ENCODE peak calls at places on chromosomes 1 and 21, in five cellular contexts. One of them, this sample, is unnamed.

GRCh38 chr1:161200992-161201827 is 957 bp upstream of the NDUFS2 start:
- DNase-seq in IMR-90: peak; percentile 69
- DNase-seq in HCT116: no peak
- DNase-seq in right lobe of liver: peak; percentile 48
- DNase-seq in tibial nerve: no peak
- DNase-seq in this sample: peak; percentile 40

GRCh38 chr1:54271341-54271740 is 71.4 kb downstream of the MRPL37 start:
- DNase-seq in IMR-90: no peak
- DNase-seq in HCT116: no peak
- DNase-seq in right lobe of liver: no peak
- DNase-seq in tibial nerve: no peak
- DNase-seq in this sample: no peak

GRCh38 chr1:247294282-247294681 is 37.4 kb downstream of the ZNF496 start:
- DNase-seq in IMR-90: peak; percentile 94
- DNase-seq in HCT116: no peak
- DNase-seq in right lobe of liver: no peak
- DNase-seq in tibial nerve: no peak
- DNase-seq in this sample: no peak

GRCh38 chr1:24338447-24338846 is 19.3 kb downstream of the GRHL3 start:
- DNase-seq in IMR-90: no peak
- DNase-seq in HCT116: no peak
- DNase-seq in right lobe of liver: no peak
- DNase-seq in tibial nerve: no peak
- DNase-seq in this sample: no peak

GRCh38 chr1:89545264-89546038 is 20.8 kb downstream of the LRRC8B start:
- DNase-seq in IMR-90: peak; percentile 19
- DNase-seq in HCT116: peak; percentile 16
- DNase-seq in right lobe of liver: no peak
- DNase-seq in tibial nerve: no peak
- DNase-seq in this sample: no peak

GRCh38 chr1:62237361-62237760 is 42.7 kb downstream of the L1TD1 start:
- DNase-seq in IMR-90: no peak
- DNase-seq in HCT116: no peak
- DNase-seq in right lobe of liver: no peak
- DNase-seq in tibial nerve: no peak
- DNase-seq in this sample: no peak

GRCh38 chr1:45840704-45841103 is 37.3 kb downstream of the MAST2 start:
- DNase-seq in IMR-90: no peak
- DNase-seq in HCT116: no peak
- DNase-seq in right lobe of liver: no peak
- DNase-seq in tibial nerve: no peak
- DNase-seq in this sample: no peak

GRCh38 chr1:94068096-94068830 is 52.7 kb downstream of the ABCA4 start:
- DNase-seq in IMR-90: peak; percentile 76
- DNase-seq in HCT116: peak; percentile 94
- DNase-seq in right lobe of liver: no peak
- DNase-seq in tibial nerve: no peak
- DNase-seq in this sample: no peak

GRCh38 chr21:33267250-33267649 is 1.1 kb downstream of the IL10RB start:
- DNase-seq in IMR-90: no peak
- DNase-seq in HCT116: no peak
- DNase-seq in right lobe of liver: no peak
- DNase-seq in tibial nerve: no peak
- DNase-seq in this sample: no peak

GRCh38 chr1:41380979-41381690 is 19.9 kb downstream of the FOXO6 start:
- DNase-seq in IMR-90: no peak
- DNase-seq in HCT116: peak; percentile 18
- DNase-seq in right lobe of liver: peak; percentile 39
- DNase-seq in tibial nerve: no peak
- DNase-seq in this sample: no peak

GRCh38 chr1:47852006-47852686 is 145.0 kb downstream of the TRABD2B start:
- DNase-seq in IMR-90: no peak
- DNase-seq in HCT116: no peak
- DNase-seq in right lobe of liver: no peak
- DNase-seq in tibial nerve: no peak
- DNase-seq in this sample: no peak

GRCh38 chr1:76237201-76237600 is 162.7 kb downstream of the ST6GALNAC3 start:
- DNase-seq in IMR-90: no peak
- DNase-seq in HCT116: no peak
- DNase-seq in right lobe of liver: no peak
- DNase-seq in tibial nerve: no peak
- DNase-seq in this sample: no peak

GRCh38 chr1:99595041-99595440 is 50.9 kb upstream of the PALMD start:
- DNase-seq in IMR-90: no peak
- DNase-seq in HCT116: no peak
- DNase-seq in right lobe of liver: no peak
- DNase-seq in tibial nerve: no peak
- DNase-seq in this sample: no peak

GRCh38 chr1:233549404-233549803 is 64.5 kb upstream of the KCNK1 start:
- DNase-seq in IMR-90: no peak
- DNase-seq in HCT116: no peak
- DNase-seq in right lobe of liver: no peak
- DNase-seq in tibial nerve: no peak
- DNase-seq in this sample: no peak

GRCh38 chr1:112537451-112537850 is 28.7 kb downstream of the WNT2B start:
- DNase-seq in IMR-90: no peak
- DNase-seq in HCT116: no peak
- DNase-seq in right lobe of liver: no peak
- DNase-seq in tibial nerve: no peak
- DNase-seq in this sample: no peak

GRCh38 chr21:45286671-45287437 is 841 bp downstream of the POFUT2 start:
- DNase-seq in IMR-90: peak; percentile 15
- DNase-seq in HCT116: no peak
- DNase-seq in right lobe of liver: peak; percentile 39
- DNase-seq in tibial nerve: peak; percentile 12
- DNase-seq in this sample: peak; percentile 3

GRCh38 chr1:201348211-201348566 is 29.3 kb downstream of the TNNT2 start:
- DNase-seq in IMR-90: peak; percentile 63
- DNase-seq in HCT116: peak; percentile 53
- DNase-seq in right lobe of liver: peak; percentile 21
- DNase-seq in tibial nerve: no peak
- DNase-seq in this sample: no peak

GRCh38 chr1:33256335-33256700 is at the start of gene ZNF362:
- DNase-seq in IMR-90: peak; percentile 60
- DNase-seq in HCT116: no peak
- DNase-seq in right lobe of liver: peak; percentile 57
- DNase-seq in tibial nerve: no peak
- DNase-seq in this sample: peak; percentile 43

GRCh38 chr1:177948336-177948972 is 21.4 kb downstream of the SEC16B start:
- DNase-seq in IMR-90: peak; percentile 65
- DNase-seq in HCT116: peak; percentile 55
- DNase-seq in right lobe of liver: no peak
- DNase-seq in tibial nerve: peak; percentile 39
- DNase-seq in this sample: peak; percentile 25

GRCh38 chr1:9356021-9356420 is 63.3 kb downstream of the SPSB1 start:
- DNase-seq in IMR-90: no peak
- DNase-seq in HCT116: no peak
- DNase-seq in right lobe of liver: peak; percentile 11
- DNase-seq in tibial nerve: no peak
- DNase-seq in this sample: no peak

DNA sequence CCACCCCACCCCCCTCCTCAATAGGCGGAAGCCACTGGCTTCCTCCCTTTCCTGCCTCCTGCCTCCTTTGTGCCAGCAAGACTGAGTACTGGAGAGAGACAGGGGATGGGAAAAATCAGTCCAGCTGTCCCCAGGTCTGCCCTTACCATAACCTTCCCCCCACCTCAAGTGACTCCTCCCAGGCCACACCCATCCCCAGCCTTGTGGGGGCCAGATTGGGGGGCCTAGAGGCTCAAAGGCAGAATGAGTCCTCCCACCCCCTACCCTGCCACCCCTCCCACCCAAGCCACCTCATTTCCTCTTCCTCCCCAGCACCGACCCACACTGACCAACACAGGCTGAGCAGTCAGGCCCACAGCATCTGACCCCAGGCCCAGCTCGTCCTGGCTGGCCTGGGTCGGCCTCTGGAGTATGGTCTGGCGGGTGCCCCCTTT is at the start of gene TIE1:
- DNase-seq in IMR-90: no peak
- DNase-seq in HCT116: no peak
- DNase-seq in right lobe of liver: peak; percentile 56
- DNase-seq in tibial nerve: no peak
- DNase-seq in this sample: no peak
- TF ChIP-seq POLR2A in IMR-90: no peak
- TF ChIP-seq POLR2A in HCT116: no peak
- TF ChIP-seq POLR2A in right lobe of liver: no peak
- TF ChIP-seq POLR2A in tibial nerve: no peak
- TF ChIP-seq POLR2A in this sample: peak; percentile 33

GRCh38 chr1:48920741-48921330 is 144.1 kb upstream of the BEND5 start:
- DNase-seq in IMR-90: no peak
- DNase-seq in HCT116: no peak
- DNase-seq in right lobe of liver: no peak
- DNase-seq in tibial nerve: no peak
- DNase-seq in this sample: no peak

GRCh38 chr1:48917070-48917454 is 140.4 kb upstream of the BEND5 start:
- DNase-seq in IMR-90: no peak
- DNase-seq in HCT116: no peak
- DNase-seq in right lobe of liver: no peak
- DNase-seq in tibial nerve: no peak
- DNase-seq in this sample: no peak

GRCh38 chr1:48917901-48918603 is 141.4 kb upstream of the BEND5 start:
- DNase-seq in IMR-90: no peak
- DNase-seq in HCT116: no peak
- DNase-seq in right lobe of liver: peak; percentile 89
- DNase-seq in tibial nerve: no peak
- DNase-seq in this sample: no peak

DNA sequence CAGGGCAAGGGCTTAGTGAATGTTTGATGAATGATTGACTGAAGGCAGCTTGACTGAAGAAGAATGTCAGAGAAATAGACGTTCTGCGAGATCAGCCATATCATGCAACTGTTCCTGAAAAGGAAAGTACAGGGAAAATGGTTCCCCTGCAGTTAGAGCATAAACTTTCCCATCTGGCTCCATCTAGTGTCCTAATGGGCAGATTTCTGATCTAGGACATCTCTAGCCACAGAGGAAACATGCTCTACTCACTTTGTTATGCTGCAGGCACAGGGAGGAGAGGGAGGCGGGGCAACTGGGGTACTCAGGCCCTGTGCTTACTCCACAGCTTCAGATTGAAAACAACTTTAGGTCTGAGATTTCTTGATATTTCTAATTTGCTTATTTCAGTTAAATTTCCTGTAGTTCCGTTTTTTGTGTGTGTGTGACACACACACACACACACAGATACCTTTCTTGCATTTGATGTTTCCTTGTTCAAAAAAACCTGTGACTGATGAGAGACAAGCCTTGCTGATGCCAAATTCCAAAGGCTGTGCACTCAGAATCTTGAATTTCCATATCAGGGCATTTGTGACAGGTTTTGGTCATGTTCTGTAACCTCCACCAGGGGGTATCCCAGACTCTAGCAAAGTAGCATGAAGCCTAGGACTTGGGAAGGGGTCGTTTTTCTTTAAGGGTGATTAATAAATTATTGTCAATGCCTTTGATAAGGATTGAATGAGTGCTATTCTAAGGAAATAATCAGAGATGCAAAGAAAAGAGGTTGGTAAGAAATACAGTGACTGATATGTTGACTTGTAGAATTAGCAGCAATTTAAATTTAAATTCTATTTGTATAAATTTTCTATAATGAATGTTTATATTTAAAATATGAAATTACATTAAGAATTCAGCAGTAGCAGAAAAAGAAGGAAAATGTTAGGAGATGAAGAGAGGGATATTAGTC is 139.7 kb upstream of the BEND5 start:
- DNase-seq in IMR-90: peak; percentile 2
- DNase-seq in HCT116: peak; percentile 8
- DNase-seq in right lobe of liver: no peak
- DNase-seq in tibial nerve: no peak
- DNase-seq in this sample: no peak
- TF ChIP-seq CTCF in IMR-90: peak; percentile 12
- TF ChIP-seq CTCF in HCT116: no peak
- TF ChIP-seq CTCF in right lobe of liver: peak; percentile 41
- TF ChIP-seq CTCF in tibial nerve: peak; percentile 13
- TF ChIP-seq CTCF in this sample: no peak

DNA sequence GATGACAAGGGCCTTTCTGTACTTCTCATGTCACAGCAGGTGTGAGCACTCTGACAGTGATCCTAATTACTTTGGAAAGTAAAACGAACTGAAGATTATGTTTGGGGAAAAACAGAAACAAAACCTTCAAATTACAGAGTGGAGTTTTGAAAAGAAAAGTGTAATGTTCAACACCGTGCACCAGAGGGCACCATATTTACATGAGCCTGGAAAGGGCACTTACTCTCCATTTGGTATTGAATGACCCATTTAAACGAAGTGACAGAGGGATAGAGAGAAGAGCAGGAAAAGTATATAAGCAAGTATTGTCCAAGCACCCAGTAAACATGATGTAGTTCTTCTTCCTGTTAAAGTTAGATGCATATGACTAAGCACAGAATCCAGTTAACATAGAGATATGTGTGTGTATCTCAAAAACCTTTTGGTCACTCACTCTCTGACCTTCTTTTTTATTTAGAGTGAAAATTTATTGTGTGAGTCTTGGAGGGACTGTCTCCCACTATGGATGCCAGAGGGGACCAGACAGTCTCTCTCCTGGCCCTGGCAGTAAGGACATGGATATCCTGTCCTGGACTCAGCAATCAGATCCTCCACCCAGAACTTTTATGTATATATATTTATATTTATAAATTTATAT is 3.8 kb upstream of the RGSL1 start:
- DNase-seq in IMR-90: peak; percentile 40
- DNase-seq in HCT116: peak; percentile 47
- DNase-seq in right lobe of liver: no peak
- DNase-seq in tibial nerve: no peak
- DNase-seq in this sample: no peak
- TF ChIP-seq POLR2A in IMR-90: no peak
- TF ChIP-seq POLR2A in HCT116: no peak
- TF ChIP-seq POLR2A in right lobe of liver: no peak
- TF ChIP-seq POLR2A in tibial nerve: no peak
- TF ChIP-seq POLR2A in this sample: no peak

DNA sequence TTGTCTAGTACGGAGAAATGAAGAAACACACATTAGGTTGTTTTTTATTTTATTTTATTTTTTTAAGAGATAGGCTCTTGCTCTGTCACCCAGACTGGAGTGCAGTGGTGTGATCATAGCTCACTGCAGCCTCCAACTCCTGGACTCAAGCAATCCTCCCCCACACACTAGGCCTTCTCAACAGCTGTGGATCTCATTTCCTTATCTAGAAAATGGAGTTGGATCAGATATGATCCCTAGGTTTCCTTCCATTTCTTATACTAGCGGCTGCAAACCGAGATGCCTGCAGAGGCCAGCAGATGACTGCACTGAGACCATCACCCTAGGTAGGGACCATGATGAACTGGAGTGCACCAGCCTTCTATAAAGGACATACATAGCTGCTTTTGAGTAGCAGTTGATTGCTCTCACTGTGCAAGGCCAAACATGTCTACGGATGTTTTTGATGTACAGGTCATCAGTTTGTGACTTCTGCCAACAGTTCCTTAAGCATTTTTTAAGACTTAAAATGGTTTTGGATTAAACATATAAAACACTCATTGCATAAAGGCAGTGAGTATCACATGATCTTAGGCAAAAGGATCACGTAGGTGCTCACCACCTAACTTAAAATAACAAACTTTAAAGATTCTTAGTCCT is 11.4 kb upstream of the KLHL12 start:
- DNase-seq in IMR-90: no peak
- DNase-seq in HCT116: no peak
- DNase-seq in right lobe of liver: no peak
- DNase-seq in tibial nerve: no peak
- DNase-seq in this sample: no peak
- TF ChIP-seq CTCF in IMR-90: no peak
- TF ChIP-seq CTCF in HCT116: no peak
- TF ChIP-seq CTCF in right lobe of liver: no peak
- TF ChIP-seq CTCF in tibial nerve: no peak
- TF ChIP-seq CTCF in this sample: no peak

GRCh38 chr1:18953656-18954259 is 2.7 kb downstream of the IFFO2 start:
- DNase-seq in IMR-90: no peak
- DNase-seq in HCT116: no peak
- DNase-seq in right lobe of liver: no peak
- DNase-seq in tibial nerve: no peak
- DNase-seq in this sample: no peak
- TF ChIP-seq POLR2A in IMR-90: no peak
- TF ChIP-seq POLR2A in HCT116: no peak
- TF ChIP-seq POLR2A in right lobe of liver: no peak
- TF ChIP-seq POLR2A in tibial nerve: no peak
- TF ChIP-seq POLR2A in this sample: no peak